ENCODE peak calls at places on chromosome 18, in seven cellular contexts. One of them, this sample, is unnamed.

GRCh38 chr18:53909668-53910067 is 314.8 kb downstream of the MBD2 start:
- DNase-seq in brain microvascular endothelial cell: peak
- DNase-seq in IMR-90: peak
- DNase-seq in GM12865: peak
- DNase-seq in lower lobe of right lung: no peak
- DNase-seq in AG04450: no peak
- DNase-seq in stomach: no peak
- DNase-seq in this sample: peak

GRCh38 chr18:11071300-11071699 is 78.1 kb downstream of the PIEZO2 start:
- DNase-seq in brain microvascular endothelial cell: no peak
- DNase-seq in IMR-90: no peak
- DNase-seq in GM12865: no peak
- DNase-seq in lower lobe of right lung: no peak
- DNase-seq in AG04450: no peak
- DNase-seq in stomach: no peak
- DNase-seq in this sample: no peak

GRCh38 chr18:7370812-7371211 is 139.9 kb downstream of the LRRC30 start:
- DNase-seq in brain microvascular endothelial cell: no peak
- DNase-seq in IMR-90: no peak
- DNase-seq in GM12865: no peak
- DNase-seq in lower lobe of right lung: peak
- DNase-seq in AG04450: no peak
- DNase-seq in stomach: peak
- DNase-seq in this sample: no peak

GRCh38 chr18:79315589-79315988 is 80.1 kb upstream of the NFATC1 start:
- DNase-seq in brain microvascular endothelial cell: no peak
- DNase-seq in IMR-90: no peak
- DNase-seq in GM12865: no peak
- DNase-seq in lower lobe of right lung: no peak
- DNase-seq in AG04450: no peak
- DNase-seq in stomach: no peak
- DNase-seq in this sample: no peak

GRCh38 chr18:49561377-49562193 is at the start of gene LIPG:
- DNase-seq in brain microvascular endothelial cell: peak
- DNase-seq in IMR-90: peak
- DNase-seq in GM12865: peak
- DNase-seq in lower lobe of right lung: peak
- DNase-seq in AG04450: no peak
- DNase-seq in stomach: peak
- DNase-seq in this sample: no peak

GRCh38 chr18:6751207-6751606 is 21.7 kb downstream of the ARHGAP28 start:
- DNase-seq in brain microvascular endothelial cell: no peak
- DNase-seq in IMR-90: no peak
- DNase-seq in GM12865: no peak
- DNase-seq in lower lobe of right lung: no peak
- DNase-seq in AG04450: no peak
- DNase-seq in stomach: no peak
- DNase-seq in this sample: no peak

GRCh38 chr18:49933530-49933929 is 120.2 kb upstream of the ACAA2 start:
- DNase-seq in brain microvascular endothelial cell: peak
- DNase-seq in IMR-90: peak
- DNase-seq in GM12865: no peak
- DNase-seq in lower lobe of right lung: no peak
- DNase-seq in AG04450: no peak
- DNase-seq in stomach: no peak
- DNase-seq in this sample: peak

GRCh38 chr18:44130365-44130942 is 550.2 kb upstream of the SETBP1 start:
- DNase-seq in brain microvascular endothelial cell: peak
- DNase-seq in IMR-90: peak
- DNase-seq in GM12865: peak
- DNase-seq in lower lobe of right lung: no peak
- DNase-seq in AG04450: no peak
- DNase-seq in stomach: no peak
- DNase-seq in this sample: peak

GRCh38 chr18:74567805-74568204 is 29.9 kb upstream of the ZNF407 start:
- DNase-seq in brain microvascular endothelial cell: no peak
- DNase-seq in IMR-90: no peak
- DNase-seq in GM12865: no peak
- DNase-seq in lower lobe of right lung: no peak
- DNase-seq in AG04450: no peak
- DNase-seq in stomach: no peak
- DNase-seq in this sample: no peak

GRCh38 chr18:30765247-30765646 is 277.3 kb downstream of the DSC3 start:
- DNase-seq in brain microvascular endothelial cell: no peak
- DNase-seq in IMR-90: no peak
- DNase-seq in GM12865: no peak
- DNase-seq in lower lobe of right lung: no peak
- DNase-seq in AG04450: no peak
- DNase-seq in stomach: no peak
- DNase-seq in this sample: no peak

GRCh38 chr18:8142932-8143331 is 466.3 kb upstream of the RAB12 start:
- DNase-seq in brain microvascular endothelial cell: no peak
- DNase-seq in IMR-90: no peak
- DNase-seq in GM12865: no peak
- DNase-seq in lower lobe of right lung: no peak
- DNase-seq in AG04450: no peak
- DNase-seq in stomach: no peak
- DNase-seq in this sample: no peak

GRCh38 chr18:79525556-79526467 is 130.1 kb downstream of the NFATC1 start:
- DNase-seq in brain microvascular endothelial cell: no peak
- DNase-seq in IMR-90: no peak
- DNase-seq in GM12865: no peak
- DNase-seq in lower lobe of right lung: peak
- DNase-seq in AG04450: no peak
- DNase-seq in stomach: peak
- DNase-seq in this sample: peak

GRCh38 chr18:33749831-33750230 is 171.8 kb downstream of the ASXL3 start:
- DNase-seq in brain microvascular endothelial cell: no peak
- DNase-seq in IMR-90: no peak
- DNase-seq in GM12865: peak
- DNase-seq in lower lobe of right lung: no peak
- DNase-seq in AG04450: no peak
- DNase-seq in stomach: no peak
- DNase-seq in this sample: no peak

GRCh38 chr18:24293254-24293653 is 104.4 kb downstream of the OSBPL1A start:
- DNase-seq in brain microvascular endothelial cell: no peak
- DNase-seq in IMR-90: no peak
- DNase-seq in GM12865: no peak
- DNase-seq in lower lobe of right lung: no peak
- DNase-seq in AG04450: no peak
- DNase-seq in stomach: no peak
- DNase-seq in this sample: no peak

GRCh38 chr18:76619342-76620315 is 124.6 kb upstream of the ZNF516 start:
- DNase-seq in brain microvascular endothelial cell: peak
- DNase-seq in IMR-90: peak
- DNase-seq in GM12865: no peak
- DNase-seq in lower lobe of right lung: peak
- DNase-seq in AG04450: no peak
- DNase-seq in stomach: peak
- DNase-seq in this sample: peak

GRCh38 chr18:471701-472100 is 28.8 kb downstream of the COLEC12 start:
- DNase-seq in brain microvascular endothelial cell: no peak
- DNase-seq in IMR-90: no peak
- DNase-seq in GM12865: no peak
- DNase-seq in lower lobe of right lung: no peak
- DNase-seq in AG04450: no peak
- DNase-seq in stomach: no peak
- DNase-seq in this sample: peak

GRCh38 chr18:77528877-77529276 is 279.2 kb downstream of the GALR1 start:
- DNase-seq in brain microvascular endothelial cell: no peak
- DNase-seq in IMR-90: no peak
- DNase-seq in GM12865: no peak
- DNase-seq in lower lobe of right lung: no peak
- DNase-seq in AG04450: no peak
- DNase-seq in stomach: no peak
- DNase-seq in this sample: no peak

GRCh38 chr18:49476664-49477411 is 10.2 kb downstream of the C18orf32 start:
- DNase-seq in brain microvascular endothelial cell: peak
- DNase-seq in IMR-90: peak
- DNase-seq in GM12865: no peak
- DNase-seq in lower lobe of right lung: peak
- DNase-seq in AG04450: peak
- DNase-seq in stomach: no peak
- DNase-seq in this sample: peak

GRCh38 chr18:68469049-68469625 is 245.8 kb downstream of the TMX3 start:
- DNase-seq in brain microvascular endothelial cell: no peak
- DNase-seq in IMR-90: no peak
- DNase-seq in GM12865: no peak
- DNase-seq in lower lobe of right lung: no peak
- DNase-seq in AG04450: no peak
- DNase-seq in stomach: no peak
- DNase-seq in this sample: no peak

GRCh38 chr18:37481058-37481457 is 84.5 kb downstream of the CELF4 start:
- DNase-seq in brain microvascular endothelial cell: no peak
- DNase-seq in IMR-90: no peak
- DNase-seq in GM12865: no peak
- DNase-seq in lower lobe of right lung: no peak
- DNase-seq in AG04450: no peak
- DNase-seq in stomach: no peak
- DNase-seq in this sample: no peak

DNA sequence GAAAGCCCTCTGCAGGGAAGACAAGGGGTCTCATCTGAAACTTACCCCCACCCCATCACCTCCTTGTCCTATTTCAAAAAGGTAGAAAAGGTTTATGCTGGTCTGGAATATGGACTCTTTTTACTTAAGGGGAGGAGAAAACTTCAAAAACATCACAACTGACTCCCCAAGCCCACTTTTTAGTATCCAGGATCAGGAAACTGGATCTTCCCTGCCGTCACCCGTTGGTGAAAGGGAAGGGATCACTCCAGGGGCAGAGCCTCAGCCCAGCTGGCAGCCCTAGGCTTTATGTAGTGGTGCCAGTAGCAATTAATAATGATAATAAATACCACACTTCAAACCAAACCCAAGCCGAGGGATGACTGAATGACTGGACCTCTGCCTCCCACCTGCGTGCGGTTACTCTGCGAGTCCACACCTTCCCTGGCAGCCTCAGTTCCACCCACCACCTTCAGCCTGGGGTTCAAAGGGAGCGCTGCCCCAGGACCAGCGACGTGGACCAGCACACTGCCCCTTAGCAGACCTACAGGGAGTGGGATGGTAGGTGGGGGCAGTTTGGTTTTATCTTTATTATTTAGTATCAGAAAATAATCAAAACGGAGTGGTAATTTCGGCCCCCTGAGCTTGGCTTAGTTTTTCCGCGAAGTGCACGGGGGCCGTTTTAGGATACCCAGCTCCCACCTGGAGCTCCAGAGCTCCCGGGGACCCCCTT is 4.9 kb upstream of the GATA6 start:
- DNase-seq in brain microvascular endothelial cell: no peak
- DNase-seq in IMR-90: no peak
- DNase-seq in GM12865: no peak
- DNase-seq in lower lobe of right lung: no peak
- DNase-seq in AG04450: no peak
- DNase-seq in stomach: peak
- DNase-seq in this sample: no peak
- H3K4me3 ChIP-seq in brain microvascular endothelial cell: no peak
- H3K4me3 ChIP-seq in IMR-90: no peak
- H3K4me3 ChIP-seq in GM12865: no peak
- H3K4me3 ChIP-seq in lower lobe of right lung: peak
- H3K4me3 ChIP-seq in AG04450: no peak
- H3K4me3 ChIP-seq in stomach: peak
- H3K4me3 ChIP-seq in this sample: no peak

DNA sequence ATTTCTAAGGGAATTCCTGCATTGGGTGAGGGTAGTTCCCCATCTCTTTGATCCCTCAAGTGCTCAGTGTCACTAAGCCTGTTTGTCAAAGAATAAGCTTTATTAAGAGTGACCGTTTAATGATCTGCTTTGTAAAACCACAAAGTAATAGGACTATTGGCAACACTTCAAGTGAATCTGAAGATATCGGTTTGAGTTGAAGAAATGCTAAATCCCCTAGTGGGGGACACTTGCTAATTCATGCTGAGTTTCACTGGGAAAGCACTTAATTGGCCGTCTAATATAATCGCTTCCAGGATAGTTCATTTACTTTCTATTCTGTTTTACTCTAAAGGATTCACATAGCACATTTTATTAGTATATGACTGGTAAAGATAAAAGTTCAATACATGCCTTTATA is 54.4 kb downstream of the DTNA start:
- DNase-seq in brain microvascular endothelial cell: no peak
- DNase-seq in IMR-90: no peak
- DNase-seq in GM12865: no peak
- DNase-seq in lower lobe of right lung: no peak
- DNase-seq in AG04450: no peak
- DNase-seq in stomach: no peak
- DNase-seq in this sample: no peak
- TF ChIP-seq CTCF in brain microvascular endothelial cell: peak
- TF ChIP-seq CTCF in IMR-90: no peak
- TF ChIP-seq CTCF in GM12865: no peak
- TF ChIP-seq CTCF in lower lobe of right lung: no peak
- TF ChIP-seq CTCF in AG04450: peak
- TF ChIP-seq CTCF in stomach: no peak
- TF ChIP-seq CTCF in this sample: no peak

DNA sequence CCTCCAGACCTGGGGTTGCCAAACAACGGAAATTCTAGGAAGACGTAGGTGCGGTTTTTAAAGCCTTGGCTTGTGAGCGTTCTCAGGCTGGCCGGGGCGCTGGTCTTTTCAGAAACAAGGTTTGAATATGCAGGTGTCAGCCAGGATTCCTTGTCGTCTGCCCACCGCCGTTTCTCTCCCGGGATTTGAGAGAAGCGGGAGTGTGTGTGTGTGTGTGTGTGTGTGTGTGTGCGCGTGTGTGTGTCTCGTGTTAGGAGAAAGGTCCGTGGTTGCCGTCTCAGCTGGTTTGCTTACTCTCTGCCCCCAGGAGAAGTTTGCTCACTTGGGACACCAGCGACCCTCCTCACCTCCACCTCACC is 1.0 kb upstream of the ONECUT2 start:
- DNase-seq in brain microvascular endothelial cell: no peak
- DNase-seq in IMR-90: no peak
- DNase-seq in GM12865: no peak
- DNase-seq in lower lobe of right lung: no peak
- DNase-seq in AG04450: no peak
- DNase-seq in stomach: no peak
- DNase-seq in this sample: no peak
- H3K4me3 ChIP-seq in brain microvascular endothelial cell: no peak
- H3K4me3 ChIP-seq in IMR-90: no peak
- H3K4me3 ChIP-seq in GM12865: no peak
- H3K4me3 ChIP-seq in lower lobe of right lung: no peak
- H3K4me3 ChIP-seq in AG04450: no peak
- H3K4me3 ChIP-seq in stomach: no peak
- H3K4me3 ChIP-seq in this sample: peak

GRCh38 chr18:23095463-23095862 is 39.8 kb upstream of the CABLES1 start:
- DNase-seq in brain microvascular endothelial cell: no peak
- DNase-seq in IMR-90: no peak
- DNase-seq in GM12865: no peak
- DNase-seq in lower lobe of right lung: no peak
- DNase-seq in AG04450: no peak
- DNase-seq in stomach: no peak
- DNase-seq in this sample: no peak
- TF ChIP-seq CTCF in brain microvascular endothelial cell: no peak
- TF ChIP-seq CTCF in IMR-90: no peak
- TF ChIP-seq CTCF in GM12865: peak
- TF ChIP-seq CTCF in lower lobe of right lung: no peak
- TF ChIP-seq CTCF in AG04450: peak
- TF ChIP-seq CTCF in stomach: no peak
- TF ChIP-seq CTCF in this sample: peak